ENCODE peak calls at places on chromosomes 2 and 18, in four cellular contexts. B is osteoblast; Q is effector memory CD4-positive, alpha-beta T cell; F is thoracic aorta. S is an unnamed sample. For H3K9me3, the result is how much of the 10 kb centered on the place peaks cover.

GRCh38 chr2:241393524-241394196 is 37.6 kb downstream of the FARP2 start:
- DNase-seq in B (no peak), Q (no peak), F (no peak), S (no peak)

GRCh38 chr2:10433948-10434884 is 13.9 kb downstream of the ODC1 start:
- DNase-seq in B (peak), Q (no peak), F (no peak), S (no peak)

GRCh38 chr2:121390082-121390481 is 105.1 kb upstream of the TFCP2L1 start:
- DNase-seq in B (no peak), Q (no peak), F (no peak), S (no peak)

GRCh38 chr18:51668101-51668500 is 470.6 kb upstream of the MEX3C start:
- DNase-seq in B (no peak), Q (no peak), F (no peak), S (no peak)

GRCh38 chr2:16900405-16901025 is 234.9 kb upstream of the CYRIA start:
- DNase-seq in B (no peak), Q (no peak), F (no peak), S (no peak)

GRCh38 chr18:42525905-42526304 is 570.9 kb downstream of the PIK3C3 start:
- DNase-seq in B (no peak), Q (no peak), F (no peak), S (no peak)

GRCh38 chr18:8333961-8334360 is 275.3 kb upstream of the RAB12 start:
- DNase-seq in B (no peak), Q (no peak), F (no peak), S (no peak)

GRCh38 chr2:9656270-9656766 is 25.5 kb upstream of the YWHAQ start:
- DNase-seq in B (peak), Q (peak), F (no peak), S (no peak)

GRCh38 chr2:2577366-2577765 is 246.3 kb upstream of the MYT1L start:
- DNase-seq in B (no peak), Q (no peak), F (no peak), S (no peak)

GRCh38 chr2:212893216-212893615 is 258.2 kb downstream of the IKZF2 start:
- DNase-seq in B (no peak), Q (no peak), F (no peak), S (no peak)

GRCh38 chr2:203758841-203759691 is 52.6 kb downstream of the CD28 start:
- DNase-seq in B (no peak), Q (no peak), F (no peak), S (no peak)

GRCh38 chr18:78728301-78729098 is 251.1 kb upstream of the SALL3 start:
- DNase-seq in B (no peak), Q (no peak), F (no peak), S (no peak)
- H3K9me3 ChIP-seq in B (under half), Q (under half), F (under half), S (under half)

DNA sequence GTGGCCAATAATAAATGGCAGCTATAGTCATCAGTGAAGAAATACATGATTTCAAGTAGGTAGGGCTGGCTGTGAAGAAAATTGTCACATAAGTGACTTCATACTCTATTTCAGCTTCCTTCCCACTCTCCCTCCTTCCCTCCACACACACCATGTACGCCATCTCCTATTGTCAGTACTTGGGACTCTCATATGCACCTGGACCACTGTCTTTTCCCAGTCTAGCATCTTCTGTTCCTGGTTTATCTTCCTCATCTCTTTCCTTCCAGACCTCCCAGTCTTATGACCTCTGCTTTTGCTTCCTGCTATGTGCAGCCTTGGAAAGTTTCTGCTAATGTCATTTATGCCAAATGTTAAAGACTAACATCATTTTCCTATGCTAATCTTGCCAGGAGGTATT is 35.0 kb downstream of the HNMT start:
- DNase-seq in B (no peak), Q (no peak), F (no peak), S (no peak)
- H3K9me3 ChIP-seq in B (under half), Q (under half), F (under half), S (under half)

DNA sequence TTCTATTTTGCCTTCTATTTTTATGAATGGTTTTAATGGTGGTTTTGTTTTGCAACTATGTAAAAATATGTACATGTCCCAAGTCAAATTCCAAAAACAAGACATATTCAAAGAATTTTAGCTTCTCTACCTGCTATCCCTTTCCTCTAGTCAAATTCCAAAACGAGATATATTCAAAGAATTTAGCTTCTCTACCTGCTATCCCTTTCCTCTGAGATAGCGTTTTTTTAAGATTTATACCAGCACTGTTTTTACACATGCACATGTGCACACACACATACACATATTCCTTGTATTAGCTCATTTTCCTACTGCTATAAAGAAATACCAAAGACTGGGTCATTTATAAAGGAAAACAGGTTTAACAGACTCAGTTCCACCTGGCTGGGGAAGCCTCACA is 199.1 kb upstream of the ARL4C start:
- DNase-seq in B (peak), Q (no peak), F (no peak), S (no peak)
- H3K9me3 ChIP-seq in B (under half), Q (under half), F (under half), S (under half)

GRCh38 chr18:74419761-74420160 is 37.3 kb downstream of the DIPK1C start:
- DNase-seq in B (no peak), Q (no peak), F (no peak), S (no peak)

GRCh38 chr18:74420491-74420890 is 36.6 kb downstream of the DIPK1C start:
- DNase-seq in B (no peak), Q (no peak), F (no peak), S (no peak)

GRCh38 chr18:74425161-74425560 is 31.9 kb downstream of the DIPK1C start:
- DNase-seq in B (no peak), Q (no peak), F (no peak), S (no peak)

GRCh38 chr18:74418023-74418422 is 39.1 kb downstream of the DIPK1C start:
- DNase-seq in B (no peak), Q (no peak), F (no peak), S (no peak)

GRCh38 chr18:74420926-74421325 is 36.2 kb downstream of the DIPK1C start:
- DNase-seq in B (no peak), Q (no peak), F (no peak), S (no peak)
- H3K9me3 ChIP-seq in B (under half), Q (under half), F (under half), S (under half)

DNA sequence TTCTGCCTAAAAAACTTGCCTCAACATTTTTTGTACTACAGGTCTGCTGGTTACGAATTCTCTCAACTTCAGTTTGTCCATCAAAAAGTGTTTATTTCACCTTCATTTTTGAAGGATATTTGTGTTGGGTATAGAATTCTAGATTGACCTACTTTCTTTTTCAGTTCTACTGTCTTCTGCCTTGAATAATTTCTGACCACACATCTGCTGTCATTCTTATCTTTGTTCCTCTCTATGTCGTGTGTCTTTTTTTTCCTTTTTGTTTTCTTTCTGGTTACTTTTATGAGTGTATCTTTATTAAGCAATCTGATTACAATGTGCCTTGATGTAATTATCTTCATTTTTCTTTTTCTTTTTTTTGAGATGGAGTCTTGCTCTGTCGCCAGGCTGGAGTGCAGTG is 25.3 kb downstream of the ADCY3 start:
- DNase-seq in B (no peak), Q (no peak), F (no peak), S (no peak)
- H3K9me3 ChIP-seq in B (under half), Q (under half), F (under half), S (under half)

GRCh38 chr2:226763320-226763719 is 36.3 kb downstream of the IRS1 start:
- DNase-seq in B (no peak), Q (no peak), F (no peak), S (no peak)
- H3K9me3 ChIP-seq in B (under half), Q (under half), F (under half), S (under half)

GRCh38 chr2:239715202-239715601 is 309.9 kb downstream of the NDUFA10 start:
- DNase-seq in B (no peak), Q (no peak), F (no peak), S (no peak)
- H3K9me3 ChIP-seq in B (under half), Q (under half), F (under half), S (under half)